ENCODE peak calls at places on chromosome 14, in seven cellular contexts. D, M, O, A, K, T and B are unnamed samples.

GRCh38 chr14:54556535-54556934 is 10.4 kb upstream of the SAMD4A start:
- DNase-seq in K (no peak), A (no peak), M (no peak), T (no peak), D (no peak), O (no peak), B (no peak)

GRCh38 chr14:64465208-64465821 is at the start of gene AKAP5:
- DNase-seq in O (peak), K (peak), T (peak), D (peak), M (peak), A (no peak), B (peak)

GRCh38 chr14:104805326-104805678 is 4.4 kb downstream of the ZBTB42 start:
- DNase-seq in O (peak), D (peak), A (peak), M (no peak), T (peak), K (no peak), B (peak)

GRCh38 chr14:92496458-92496857 is 17.1 kb upstream of the RIN3 start:
- DNase-seq in M (no peak), O (peak), T (no peak), A (no peak), D (no peak), K (no peak), B (no peak)

GRCh38 chr14:24013654-24014514 is 25.2 kb downstream of the DHRS4L2 start:
- DNase-seq in D (peak), T (peak), K (no peak), O (peak), M (peak), A (peak), B (peak)

GRCh38 chr14:95549656-95550585 is 15.1 kb downstream of the GLRX5 start:
- DNase-seq in D (no peak), T (no peak), M (no peak), A (no peak), O (no peak), K (no peak), B (no peak)

GRCh38 chr14:71733210-71733883 is 198.9 kb upstream of the RGS6 start:
- DNase-seq in M (no peak), A (no peak), T (no peak), O (no peak), D (no peak), K (no peak), B (no peak)

GRCh38 chr14:89720076-89720687 is 234.3 kb downstream of the EFCAB11 start:
- DNase-seq in K (no peak), M (no peak), T (no peak), A (no peak), D (no peak), O (no peak), B (no peak)

GRCh38 chr14:75469606-75470237 is 41.9 kb downstream of the JDP2 start:
- DNase-seq in T (no peak), A (no peak), O (no peak), K (no peak), D (peak), M (no peak), B (no peak)

GRCh38 chr14:102993523-102993922 is 63.8 kb downstream of the CDC42BPB start:
- DNase-seq in K (no peak), A (no peak), D (no peak), T (peak), M (no peak), O (no peak), B (no peak)

GRCh38 chr14:104804481-104805325 is 3.8 kb downstream of the ZBTB42 start:
- DNase-seq in A (no peak), O (no peak), K (no peak), M (no peak), T (no peak), D (no peak), B (no peak)

GRCh38 chr14:45252356-45253069 is 489 bp downstream of the MIS18BP1 start:
- DNase-seq in M (peak), O (no peak), K (no peak), A (no peak), D (no peak), T (peak), B (no peak)

GRCh38 chr14:95163132-95163531 is 5.8 kb upstream of the DICER1 start:
- DNase-seq in O (no peak), M (no peak), D (no peak), T (no peak), A (no peak), K (no peak), B (no peak)

GRCh38 chr14:37546621-37547447 is 48.2 kb downstream of the FOXA1 start:
- DNase-seq in T (no peak), M (peak), A (peak), K (no peak), O (no peak), D (no peak), B (peak)

GRCh38 chr14:33959692-33960151 is 8.8 kb upstream of the EGLN3 start:
- DNase-seq in A (no peak), M (no peak), T (no peak), K (no peak), D (no peak), O (no peak), B (no peak)

GRCh38 chr14:81436296-81437138 is 36.4 kb upstream of the STON2 start:
- DNase-seq in M (peak), T (no peak), O (peak), K (peak), D (peak), A (no peak), B (peak)

GRCh38 chr14:48111151-48111550 is 435.7 kb upstream of the MDGA2 start:
- DNase-seq in K (no peak), M (no peak), D (no peak), T (no peak), O (no peak), A (no peak), B (no peak)

GRCh38 chr14:53327716-53328115 is 174.6 kb upstream of the DDHD1 start:
- DNase-seq in T (peak), K (no peak), D (no peak), A (no peak), M (no peak), O (no peak), B (no peak)

GRCh38 chr14:28102814-28103213 is 663.8 kb upstream of the FOXG1 start:
- DNase-seq in O (no peak), T (no peak), A (no peak), D (no peak), M (no peak), K (no peak), B (peak)

GRCh38 chr14:98177551-98177950 is 1094.4 kb downstream of the BCL11B start:
- DNase-seq in D (no peak), T (no peak), K (no peak), M (no peak), A (no peak), O (no peak), B (no peak)

GRCh38 chr14:102776761-102777710 is at the start of gene TRAF3:
- DNase-seq in T (no peak), D (peak), A (no peak), K (peak), O (peak), M (peak), B (peak)

GRCh38 chr14:32358781-32359180 is 29.7 kb downstream of the AKAP6 start:
- DNase-seq in K (no peak), T (no peak), M (no peak), A (no peak), D (no peak), O (no peak), B (no peak)

GRCh38 chr14:54673193-54674121 is 106.5 kb downstream of the SAMD4A start:
- DNase-seq in K (peak), O (no peak), D (no peak), M (no peak), T (no peak), A (no peak), B (no peak)

GRCh38 chr14:105889666-105890473 is 363.5 kb downstream of the TMEM121 start:
- DNase-seq in M (no peak), K (peak), D (peak), A (no peak), T (no peak), O (peak), B (no peak)

GRCh38 chr14:101355284-101355683 is 206.0 kb upstream of the DIO3 start:
- DNase-seq in O (no peak), K (no peak), T (no peak), M (no peak), A (no peak), D (no peak), B (no peak)

GRCh38 chr14:96511146-96511545 is 9.0 kb downstream of the PAPOLA start:
- DNase-seq in D (no peak), K (no peak), O (no peak), M (no peak), T (no peak), A (no peak), B (no peak)